ENCODE peak calls at places on chromosomes 3 and 15, in seven cellular contexts. One of them, this sample, is unnamed.

GRCh38 chr3:182259579-182259978 is 533.7 kb upstream of the ATP11B start:
- DNase-seq in AG08396: no peak
- DNase-seq in bronchial epithelial cell: no peak
- DNase-seq in HuH-7.5: no peak
- DNase-seq in stimulated activated CD4-positive, alpha-beta T cell treated with anti-CD3 and anti-CD28 coated beads, Interleukin-15, amount 100 ng/mL, for 1 hour: no peak
- DNase-seq in HEK293T: no peak
- DNase-seq in T-helper 17 cell: no peak
- DNase-seq in this sample: peak

GRCh38 chr15:66024998-66025397 is 155.7 kb downstream of the RAB11A start:
- DNase-seq in AG08396: no peak
- DNase-seq in bronchial epithelial cell: peak
- DNase-seq in HuH-7.5: no peak
- DNase-seq in stimulated activated CD4-positive, alpha-beta T cell treated with anti-CD3 and anti-CD28 coated beads, Interleukin-15, amount 100 ng/mL, for 1 hour: no peak
- DNase-seq in HEK293T: no peak
- DNase-seq in T-helper 17 cell: no peak
- DNase-seq in this sample: no peak

GRCh38 chr3:195405646-195406045 is 37.2 kb downstream of the ACAP2 start:
- DNase-seq in AG08396: no peak
- DNase-seq in bronchial epithelial cell: no peak
- DNase-seq in HuH-7.5: no peak
- DNase-seq in stimulated activated CD4-positive, alpha-beta T cell treated with anti-CD3 and anti-CD28 coated beads, Interleukin-15, amount 100 ng/mL, for 1 hour: no peak
- DNase-seq in HEK293T: no peak
- DNase-seq in T-helper 17 cell: no peak
- DNase-seq in this sample: no peak

GRCh38 chr15:71888797-71889196 is 78.4 kb downstream of the NR2E3 start:
- DNase-seq in AG08396: no peak
- DNase-seq in bronchial epithelial cell: no peak
- DNase-seq in HuH-7.5: no peak
- DNase-seq in stimulated activated CD4-positive, alpha-beta T cell treated with anti-CD3 and anti-CD28 coated beads, Interleukin-15, amount 100 ng/mL, for 1 hour: no peak
- DNase-seq in HEK293T: no peak
- DNase-seq in T-helper 17 cell: no peak
- DNase-seq in this sample: no peak

GRCh38 chr3:13834258-13835035 is 45.4 kb downstream of the WNT7A start:
- DNase-seq in AG08396: no peak
- DNase-seq in bronchial epithelial cell: no peak
- DNase-seq in HuH-7.5: no peak
- DNase-seq in stimulated activated CD4-positive, alpha-beta T cell treated with anti-CD3 and anti-CD28 coated beads, Interleukin-15, amount 100 ng/mL, for 1 hour: no peak
- DNase-seq in HEK293T: no peak
- DNase-seq in T-helper 17 cell: no peak
- DNase-seq in this sample: no peak

GRCh38 chr3:160006282-160007163 is 17.9 kb downstream of the IL12A start:
- DNase-seq in AG08396: peak
- DNase-seq in bronchial epithelial cell: peak
- DNase-seq in HuH-7.5: peak
- DNase-seq in stimulated activated CD4-positive, alpha-beta T cell treated with anti-CD3 and anti-CD28 coated beads, Interleukin-15, amount 100 ng/mL, for 1 hour: no peak
- DNase-seq in HEK293T: peak
- DNase-seq in T-helper 17 cell: no peak
- DNase-seq in this sample: peak

GRCh38 chr3:97994328-97994945 is 22.2 kb upstream of the RIOX2 start:
- DNase-seq in AG08396: no peak
- DNase-seq in bronchial epithelial cell: no peak
- DNase-seq in HuH-7.5: no peak
- DNase-seq in stimulated activated CD4-positive, alpha-beta T cell treated with anti-CD3 and anti-CD28 coated beads, Interleukin-15, amount 100 ng/mL, for 1 hour: no peak
- DNase-seq in HEK293T: no peak
- DNase-seq in T-helper 17 cell: no peak
- DNase-seq in this sample: no peak

GRCh38 chr3:166570136-166570535 is 732.9 kb upstream of the BCHE start:
- DNase-seq in AG08396: no peak
- DNase-seq in bronchial epithelial cell: no peak
- DNase-seq in HuH-7.5: no peak
- DNase-seq in stimulated activated CD4-positive, alpha-beta T cell treated with anti-CD3 and anti-CD28 coated beads, Interleukin-15, amount 100 ng/mL, for 1 hour: no peak
- DNase-seq in HEK293T: no peak
- DNase-seq in T-helper 17 cell: no peak
- DNase-seq in this sample: no peak

GRCh38 chr3:90145094-90145810 is 1037.8 kb downstream of the EPHA3 start:
- DNase-seq in AG08396: no peak
- DNase-seq in bronchial epithelial cell: no peak
- DNase-seq in HuH-7.5: no peak
- DNase-seq in stimulated activated CD4-positive, alpha-beta T cell treated with anti-CD3 and anti-CD28 coated beads, Interleukin-15, amount 100 ng/mL, for 1 hour: no peak
- DNase-seq in HEK293T: no peak
- DNase-seq in T-helper 17 cell: no peak
- DNase-seq in this sample: no peak

GRCh38 chr3:69906351-69906966 is 93.1 kb upstream of the SAMMSON start:
- DNase-seq in AG08396: no peak
- DNase-seq in bronchial epithelial cell: no peak
- DNase-seq in HuH-7.5: no peak
- DNase-seq in stimulated activated CD4-positive, alpha-beta T cell treated with anti-CD3 and anti-CD28 coated beads, Interleukin-15, amount 100 ng/mL, for 1 hour: no peak
- DNase-seq in HEK293T: no peak
- DNase-seq in T-helper 17 cell: no peak
- DNase-seq in this sample: no peak

GRCh38 chr15:78625621-78626280 is 5.0 kb upstream of the CHRNA3 start:
- DNase-seq in AG08396: no peak
- DNase-seq in bronchial epithelial cell: no peak
- DNase-seq in HuH-7.5: no peak
- DNase-seq in stimulated activated CD4-positive, alpha-beta T cell treated with anti-CD3 and anti-CD28 coated beads, Interleukin-15, amount 100 ng/mL, for 1 hour: no peak
- DNase-seq in HEK293T: no peak
- DNase-seq in T-helper 17 cell: no peak
- DNase-seq in this sample: peak

GRCh38 chr15:68672781-68673205 is 94.0 kb downstream of the CORO2B start:
- DNase-seq in AG08396: no peak
- DNase-seq in bronchial epithelial cell: no peak
- DNase-seq in HuH-7.5: no peak
- DNase-seq in stimulated activated CD4-positive, alpha-beta T cell treated with anti-CD3 and anti-CD28 coated beads, Interleukin-15, amount 100 ng/mL, for 1 hour: no peak
- DNase-seq in HEK293T: no peak
- DNase-seq in T-helper 17 cell: no peak
- DNase-seq in this sample: no peak

GRCh38 chr3:123740391-123740822 is 143.7 kb downstream of the MYLK start:
- DNase-seq in AG08396: no peak
- DNase-seq in bronchial epithelial cell: peak
- DNase-seq in HuH-7.5: no peak
- DNase-seq in stimulated activated CD4-positive, alpha-beta T cell treated with anti-CD3 and anti-CD28 coated beads, Interleukin-15, amount 100 ng/mL, for 1 hour: no peak
- DNase-seq in HEK293T: no peak
- DNase-seq in T-helper 17 cell: no peak
- DNase-seq in this sample: no peak

GRCh38 chr3:9767418-9767817 is 2.3 kb downstream of the CAMK1 start:
- DNase-seq in AG08396: no peak
- DNase-seq in bronchial epithelial cell: no peak
- DNase-seq in HuH-7.5: no peak
- DNase-seq in stimulated activated CD4-positive, alpha-beta T cell treated with anti-CD3 and anti-CD28 coated beads, Interleukin-15, amount 100 ng/mL, for 1 hour: no peak
- DNase-seq in HEK293T: no peak
- DNase-seq in T-helper 17 cell: no peak
- DNase-seq in this sample: no peak

GRCh38 chr3:107992976-107993684 is 97.7 kb downstream of the CD47 start:
- DNase-seq in AG08396: no peak
- DNase-seq in bronchial epithelial cell: peak
- DNase-seq in HuH-7.5: no peak
- DNase-seq in stimulated activated CD4-positive, alpha-beta T cell treated with anti-CD3 and anti-CD28 coated beads, Interleukin-15, amount 100 ng/mL, for 1 hour: no peak
- DNase-seq in HEK293T: no peak
- DNase-seq in T-helper 17 cell: no peak
- DNase-seq in this sample: no peak

GRCh38 chr3:112013058-112013783 is 14.5 kb downstream of the TAGLN3 start:
- DNase-seq in AG08396: peak
- DNase-seq in bronchial epithelial cell: peak
- DNase-seq in HuH-7.5: peak
- DNase-seq in stimulated activated CD4-positive, alpha-beta T cell treated with anti-CD3 and anti-CD28 coated beads, Interleukin-15, amount 100 ng/mL, for 1 hour: peak
- DNase-seq in HEK293T: peak
- DNase-seq in T-helper 17 cell: peak
- DNase-seq in this sample: peak

GRCh38 chr3:149174901-149175300 is 45.5 kb downstream of the HPS3 start:
- DNase-seq in AG08396: no peak
- DNase-seq in bronchial epithelial cell: no peak
- DNase-seq in HuH-7.5: no peak
- DNase-seq in stimulated activated CD4-positive, alpha-beta T cell treated with anti-CD3 and anti-CD28 coated beads, Interleukin-15, amount 100 ng/mL, for 1 hour: no peak
- DNase-seq in HEK293T: no peak
- DNase-seq in T-helper 17 cell: no peak
- DNase-seq in this sample: no peak

GRCh38 chr3:149657458-149657795 is 398 bp downstream of the WWTR1 start:
- DNase-seq in AG08396: peak
- DNase-seq in bronchial epithelial cell: peak
- DNase-seq in HuH-7.5: no peak
- DNase-seq in stimulated activated CD4-positive, alpha-beta T cell treated with anti-CD3 and anti-CD28 coated beads, Interleukin-15, amount 100 ng/mL, for 1 hour: no peak
- DNase-seq in HEK293T: no peak
- DNase-seq in T-helper 17 cell: no peak
- DNase-seq in this sample: no peak

GRCh38 chr3:105802073-105802706 is 66.6 kb downstream of the CBLB start:
- DNase-seq in AG08396: no peak
- DNase-seq in bronchial epithelial cell: no peak
- DNase-seq in HuH-7.5: no peak
- DNase-seq in stimulated activated CD4-positive, alpha-beta T cell treated with anti-CD3 and anti-CD28 coated beads, Interleukin-15, amount 100 ng/mL, for 1 hour: no peak
- DNase-seq in HEK293T: no peak
- DNase-seq in T-helper 17 cell: no peak
- DNase-seq in this sample: peak